ENCODE peak calls at places on chromosomes 11 and 22, in seven cellular contexts. One of them, this sample, is unnamed.

GRCh38 chr11:3989891-3990290 is 104.7 kb upstream of the RRM1 start:
- DNase-seq in hepatocyte: no peak
- DNase-seq in CD8-positive, alpha-beta T cell: no peak
- DNase-seq in heart left ventricle: no peak
- DNase-seq in HepG2: no peak
- DNase-seq in effector memory CD4-positive, alpha-beta T cell: no peak
- DNase-seq in mammary epithelial cell: no peak
- DNase-seq in this sample: no peak

GRCh38 chr22:43884600-43885318 is 7.1 kb downstream of the PNPLA5 start:
- DNase-seq in heart left ventricle: peak; percentile 35
- DNase-seq in mammary epithelial cell: peak; percentile 23
- DNase-seq in HepG2: no peak
- DNase-seq in effector memory CD4-positive, alpha-beta T cell: no peak
- DNase-seq in hepatocyte: peak; percentile 72
- DNase-seq in CD8-positive, alpha-beta T cell: peak; percentile 16
- DNase-seq in this sample: peak; percentile 67

GRCh38 chr11:119306373-119306890 is 10.5 kb downstream of the MCAM start:
- DNase-seq in mammary epithelial cell: no peak
- DNase-seq in hepatocyte: no peak
- DNase-seq in HepG2: no peak
- DNase-seq in CD8-positive, alpha-beta T cell: no peak
- DNase-seq in heart left ventricle: no peak
- DNase-seq in effector memory CD4-positive, alpha-beta T cell: no peak
- DNase-seq in this sample: no peak

GRCh38 chr11:10456519-10456918 is 1.5 kb downstream of the AMPD3 start:
- DNase-seq in HepG2: no peak
- DNase-seq in effector memory CD4-positive, alpha-beta T cell: no peak
- DNase-seq in hepatocyte: no peak
- DNase-seq in mammary epithelial cell: no peak
- DNase-seq in heart left ventricle: no peak
- DNase-seq in CD8-positive, alpha-beta T cell: no peak
- DNase-seq in this sample: no peak

GRCh38 chr11:71962428-71963038 is 33.7 kb downstream of the RNF121 start:
- DNase-seq in effector memory CD4-positive, alpha-beta T cell: no peak
- DNase-seq in mammary epithelial cell: no peak
- DNase-seq in hepatocyte: no peak
- DNase-seq in CD8-positive, alpha-beta T cell: no peak
- DNase-seq in heart left ventricle: no peak
- DNase-seq in HepG2: no peak
- DNase-seq in this sample: no peak

GRCh38 chr11:2933376-2934056 is 4.3 kb upstream of the PHLDA2 start:
- DNase-seq in mammary epithelial cell: peak; percentile 98
- DNase-seq in hepatocyte: no peak
- DNase-seq in heart left ventricle: no peak
- DNase-seq in HepG2: no peak
- DNase-seq in CD8-positive, alpha-beta T cell: peak; percentile 24
- DNase-seq in effector memory CD4-positive, alpha-beta T cell: peak; percentile 45
- DNase-seq in this sample: peak; percentile 95

GRCh38 chr11:69357458-69358397 is 63.8 kb downstream of the MYEOV start:
- DNase-seq in mammary epithelial cell: no peak
- DNase-seq in CD8-positive, alpha-beta T cell: no peak
- DNase-seq in effector memory CD4-positive, alpha-beta T cell: no peak
- DNase-seq in hepatocyte: no peak
- DNase-seq in HepG2: no peak
- DNase-seq in heart left ventricle: no peak
- DNase-seq in this sample: no peak

GRCh38 chr11:118001494-118001971 is 15.3 kb downstream of the IL10RA start:
- DNase-seq in CD8-positive, alpha-beta T cell: no peak
- DNase-seq in effector memory CD4-positive, alpha-beta T cell: no peak
- DNase-seq in mammary epithelial cell: no peak
- DNase-seq in HepG2: no peak
- DNase-seq in heart left ventricle: no peak
- DNase-seq in hepatocyte: no peak
- DNase-seq in this sample: no peak

GRCh38 chr11:10454902-10455631 is at the start of gene AMPD3:
- DNase-seq in hepatocyte: peak; percentile 81
- DNase-seq in mammary epithelial cell: peak; percentile 97
- DNase-seq in CD8-positive, alpha-beta T cell: no peak
- DNase-seq in effector memory CD4-positive, alpha-beta T cell: no peak
- DNase-seq in heart left ventricle: no peak
- DNase-seq in HepG2: peak; percentile 65
- DNase-seq in this sample: no peak

GRCh38 chr11:18792066-18792591 is 531 bp upstream of the PTPN5 start:
- DNase-seq in CD8-positive, alpha-beta T cell: no peak
- DNase-seq in mammary epithelial cell: peak; percentile 8
- DNase-seq in effector memory CD4-positive, alpha-beta T cell: no peak
- DNase-seq in heart left ventricle: no peak
- DNase-seq in HepG2: no peak
- DNase-seq in hepatocyte: no peak
- DNase-seq in this sample: no peak

GRCh38 chr22:25437414-25438160 is 126.9 kb upstream of the GRK3 start:
- DNase-seq in HepG2: no peak
- DNase-seq in hepatocyte: no peak
- DNase-seq in effector memory CD4-positive, alpha-beta T cell: no peak
- DNase-seq in mammary epithelial cell: no peak
- DNase-seq in CD8-positive, alpha-beta T cell: no peak
- DNase-seq in heart left ventricle: no peak
- DNase-seq in this sample: no peak

GRCh38 chr11:131195801-131196517 is 174.5 kb upstream of the NTM start:
- DNase-seq in HepG2: no peak
- DNase-seq in effector memory CD4-positive, alpha-beta T cell: no peak
- DNase-seq in heart left ventricle: peak; percentile 37
- DNase-seq in hepatocyte: peak; percentile 51
- DNase-seq in mammary epithelial cell: no peak
- DNase-seq in CD8-positive, alpha-beta T cell: no peak
- DNase-seq in this sample: no peak

GRCh38 chr11:13826505-13827278 is 135.8 kb upstream of the SPON1 start:
- DNase-seq in heart left ventricle: no peak
- DNase-seq in mammary epithelial cell: peak; percentile 83
- DNase-seq in hepatocyte: no peak
- DNase-seq in effector memory CD4-positive, alpha-beta T cell: no peak
- DNase-seq in CD8-positive, alpha-beta T cell: no peak
- DNase-seq in HepG2: no peak
- DNase-seq in this sample: no peak

GRCh38 chr11:105673089-105673488 is 63.2 kb downstream of the GRIA4 start:
- DNase-seq in mammary epithelial cell: peak; percentile 35
- DNase-seq in hepatocyte: peak; percentile 84
- DNase-seq in CD8-positive, alpha-beta T cell: no peak
- DNase-seq in heart left ventricle: no peak
- DNase-seq in HepG2: peak; percentile 12
- DNase-seq in effector memory CD4-positive, alpha-beta T cell: no peak
- DNase-seq in this sample: no peak

GRCh38 chr22:20946080-20946986 is 20.7 kb upstream of the AIFM3 start:
- DNase-seq in CD8-positive, alpha-beta T cell: no peak
- DNase-seq in mammary epithelial cell: no peak
- DNase-seq in heart left ventricle: no peak
- DNase-seq in effector memory CD4-positive, alpha-beta T cell: no peak
- DNase-seq in HepG2: no peak
- DNase-seq in hepatocyte: no peak
- DNase-seq in this sample: no peak

GRCh38 chr22:23098230-23098705 is 27.9 kb downstream of the GNAZ start:
- DNase-seq in hepatocyte: no peak
- DNase-seq in CD8-positive, alpha-beta T cell: no peak
- DNase-seq in HepG2: no peak
- DNase-seq in heart left ventricle: no peak
- DNase-seq in effector memory CD4-positive, alpha-beta T cell: no peak
- DNase-seq in mammary epithelial cell: no peak
- DNase-seq in this sample: no peak

GRCh38 chr11:64036081-64037026 is 623 bp downstream of the FLRT1 start:
- DNase-seq in hepatocyte: peak; percentile 60
- DNase-seq in CD8-positive, alpha-beta T cell: no peak
- DNase-seq in mammary epithelial cell: peak; percentile 16
- DNase-seq in effector memory CD4-positive, alpha-beta T cell: no peak
- DNase-seq in heart left ventricle: peak; percentile 45
- DNase-seq in HepG2: no peak
- DNase-seq in this sample: no peak

GRCh38 chr11:325796-326591 is 5.3 kb upstream of the IFITM3 start:
- DNase-seq in hepatocyte: no peak
- DNase-seq in heart left ventricle: no peak
- DNase-seq in HepG2: no peak
- DNase-seq in CD8-positive, alpha-beta T cell: no peak
- DNase-seq in mammary epithelial cell: no peak
- DNase-seq in effector memory CD4-positive, alpha-beta T cell: no peak
- DNase-seq in this sample: no peak

GRCh38 chr11:111977141-111978027 is 40.2 kb downstream of the DIXDC1 start:
- DNase-seq in mammary epithelial cell: peak; percentile 37
- DNase-seq in effector memory CD4-positive, alpha-beta T cell: no peak
- DNase-seq in CD8-positive, alpha-beta T cell: no peak
- DNase-seq in HepG2: no peak
- DNase-seq in heart left ventricle: peak; percentile 73
- DNase-seq in hepatocyte: peak; percentile 73
- DNase-seq in this sample: peak; percentile 81

DNA sequence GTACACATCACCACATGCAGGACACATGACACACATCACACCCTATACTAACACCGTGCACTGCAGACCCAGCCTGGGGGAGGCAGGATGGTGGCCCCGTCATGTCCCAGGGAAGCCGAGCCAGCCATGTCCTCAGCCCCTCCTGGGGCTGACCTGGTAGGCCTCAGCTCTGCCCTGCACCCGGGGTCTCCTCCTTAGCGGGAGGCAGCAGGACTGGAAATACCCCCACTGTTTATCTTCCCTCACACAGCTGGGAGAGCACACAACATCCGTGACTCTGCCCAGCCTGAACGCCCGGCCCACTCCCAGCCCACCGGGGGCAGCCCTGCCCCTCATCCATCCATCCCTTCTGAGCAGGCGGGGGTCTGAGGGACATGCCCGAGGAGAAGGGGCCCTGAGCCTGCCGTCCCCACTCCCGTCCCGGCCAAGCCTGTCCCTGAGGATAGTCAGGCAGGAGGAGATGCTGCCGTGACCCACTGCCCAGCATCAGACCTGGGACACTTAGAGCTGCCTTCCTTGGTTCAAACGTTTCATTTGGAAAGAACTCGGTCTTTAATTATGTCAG is 945.0 kb downstream of the BRD1 start:
- DNase-seq in heart left ventricle: no peak
- DNase-seq in HepG2: no peak
- DNase-seq in hepatocyte: no peak
- DNase-seq in mammary epithelial cell: no peak
- DNase-seq in effector memory CD4-positive, alpha-beta T cell: no peak
- DNase-seq in CD8-positive, alpha-beta T cell: no peak
- DNase-seq in this sample: no peak
- H3K27me3 ChIP-seq in heart left ventricle: no peaks in the 10 kb centered on the region
- H3K27me3 ChIP-seq in HepG2: peaks cover 1% of the 10 kb centered on the region
- H3K27me3 ChIP-seq in hepatocyte: no peaks in the 10 kb centered on the region
- H3K27me3 ChIP-seq in mammary epithelial cell: no peaks in the 10 kb centered on the region
- H3K27me3 ChIP-seq in effector memory CD4-positive, alpha-beta T cell: no peaks in the 10 kb centered on the region
- H3K27me3 ChIP-seq in CD8-positive, alpha-beta T cell: no peaks in the 10 kb centered on the region
- H3K27me3 ChIP-seq in this sample: no peaks in the 10 kb centered on the region

GRCh38 chr22:30182833-30183232 is 63.7 kb downstream of the LIF start:
- DNase-seq in HepG2: no peak
- DNase-seq in CD8-positive, alpha-beta T cell: no peak
- DNase-seq in hepatocyte: no peak
- DNase-seq in effector memory CD4-positive, alpha-beta T cell: no peak
- DNase-seq in mammary epithelial cell: no peak
- DNase-seq in heart left ventricle: no peak
- DNase-seq in this sample: no peak
- H3K27ac ChIP-seq in HepG2: no peak overlapping the region
- H3K27ac ChIP-seq in CD8-positive, alpha-beta T cell: no peak overlapping the region
- H3K27ac ChIP-seq in hepatocyte: peak overlapping the region; percentile 48
- H3K27ac ChIP-seq in effector memory CD4-positive, alpha-beta T cell: no peak overlapping the region
- H3K27ac ChIP-seq in mammary epithelial cell: no peak overlapping the region
- H3K27ac ChIP-seq in heart left ventricle: no peak overlapping the region
- H3K27ac ChIP-seq in this sample: no peak overlapping the region

DNA sequence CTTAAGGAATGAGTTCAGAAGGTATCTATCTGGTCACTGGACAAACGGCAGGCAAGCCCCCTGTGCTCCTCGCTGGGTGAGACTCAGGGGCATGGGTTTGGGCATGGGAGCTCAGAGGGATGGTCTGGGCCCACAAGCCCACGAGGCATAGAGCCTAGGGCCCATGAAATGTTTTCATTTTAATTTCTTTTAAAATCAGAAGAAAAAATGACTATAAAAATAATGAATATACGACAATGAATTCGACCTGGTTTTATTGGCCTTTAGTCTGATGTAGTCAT is 77.9 kb upstream of the WNT7B start:
- DNase-seq in effector memory CD4-positive, alpha-beta T cell: no peak
- DNase-seq in HepG2: no peak
- DNase-seq in hepatocyte: no peak
- DNase-seq in heart left ventricle: no peak
- DNase-seq in CD8-positive, alpha-beta T cell: no peak
- DNase-seq in mammary epithelial cell: no peak
- DNase-seq in this sample: no peak
- H3K4me3 ChIP-seq in effector memory CD4-positive, alpha-beta T cell: peak overlapping the region; percentile 39
- H3K4me3 ChIP-seq in HepG2: no peak overlapping the region
- H3K4me3 ChIP-seq in hepatocyte: no peak overlapping the region
- H3K4me3 ChIP-seq in heart left ventricle: peak overlapping the region; percentile 73
- H3K4me3 ChIP-seq in CD8-positive, alpha-beta T cell: peak overlapping the region; percentile 63
- H3K4me3 ChIP-seq in mammary epithelial cell: peak overlapping the region; percentile 72
- H3K4me3 ChIP-seq in this sample: peak overlapping the region; percentile 86

GRCh38 chr11:20159680-20160381 is 444 bp downstream of the DBX1 start:
- DNase-seq in effector memory CD4-positive, alpha-beta T cell: no peak
- DNase-seq in hepatocyte: no peak
- DNase-seq in heart left ventricle: no peak
- DNase-seq in CD8-positive, alpha-beta T cell: no peak
- DNase-seq in mammary epithelial cell: no peak
- DNase-seq in HepG2: no peak
- DNase-seq in this sample: no peak
- H3K27me3 ChIP-seq in effector memory CD4-positive, alpha-beta T cell: peaks cover 68% of the 10 kb centered on the region
- H3K27me3 ChIP-seq in hepatocyte: peaks cover 99% of the 10 kb centered on the region
- H3K27me3 ChIP-seq in heart left ventricle: peaks cover 70% of the 10 kb centered on the region
- H3K27me3 ChIP-seq in CD8-positive, alpha-beta T cell: peaks cover 56% of the 10 kb centered on the region
- H3K27me3 ChIP-seq in mammary epithelial cell: peaks cover 88% of the 10 kb centered on the region
- H3K27me3 ChIP-seq in HepG2: peaks cover 12% of the 10 kb centered on the region
- H3K27me3 ChIP-seq in this sample: no peaks in the 10 kb centered on the region

GRCh38 chr11:89463381-89463780 is 27.8 kb downstream of the NOX4 start:
- DNase-seq in HepG2: no peak
- DNase-seq in heart left ventricle: no peak
- DNase-seq in hepatocyte: no peak
- DNase-seq in CD8-positive, alpha-beta T cell: no peak
- DNase-seq in mammary epithelial cell: no peak
- DNase-seq in effector memory CD4-positive, alpha-beta T cell: no peak
- DNase-seq in this sample: no peak
- H3K27ac ChIP-seq in HepG2: no peak overlapping the region
- H3K27ac ChIP-seq in heart left ventricle: no peak overlapping the region
- H3K27ac ChIP-seq in hepatocyte: no peak overlapping the region
- H3K27ac ChIP-seq in CD8-positive, alpha-beta T cell: no peak overlapping the region
- H3K27ac ChIP-seq in mammary epithelial cell: no peak overlapping the region
- H3K27ac ChIP-seq in effector memory CD4-positive, alpha-beta T cell: no peak overlapping the region
- H3K27ac ChIP-seq in this sample: no peak overlapping the region

DNA sequence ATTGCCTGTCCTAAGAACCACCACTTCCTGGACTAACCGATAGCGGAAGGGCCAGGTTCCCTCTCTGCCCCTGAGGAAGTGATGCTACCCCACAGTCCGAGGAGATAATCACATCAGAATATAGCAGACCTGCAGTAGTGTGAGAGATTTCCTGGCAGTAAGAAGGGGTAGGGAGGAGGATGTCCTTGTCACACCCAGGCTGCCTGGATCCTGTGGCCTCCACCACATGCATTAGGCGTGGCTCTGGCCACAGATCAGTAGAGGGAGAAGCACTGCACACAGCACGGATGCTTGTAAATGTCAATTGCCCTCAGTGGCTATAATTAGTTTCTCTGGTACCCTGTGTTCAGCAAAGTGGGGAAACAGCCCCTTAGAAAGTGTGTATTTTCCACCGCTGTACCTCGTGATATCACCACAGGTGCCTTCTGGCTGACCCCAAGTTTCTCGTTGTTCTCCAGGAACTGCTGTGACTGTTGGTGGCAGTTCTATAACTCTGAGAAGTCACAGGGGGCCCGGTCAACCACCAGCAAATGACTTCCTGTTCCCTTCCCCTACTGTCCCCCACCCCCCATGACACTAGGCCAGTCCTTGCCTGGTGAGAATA is 61.8 kb downstream of the UBASH3B start:
- DNase-seq in heart left ventricle: no peak
- DNase-seq in hepatocyte: no peak
- DNase-seq in HepG2: no peak
- DNase-seq in effector memory CD4-positive, alpha-beta T cell: no peak
- DNase-seq in CD8-positive, alpha-beta T cell: peak; percentile 31
- DNase-seq in mammary epithelial cell: no peak
- DNase-seq in this sample: no peak
- H3K4me3 ChIP-seq in heart left ventricle: no peak overlapping the region
- H3K4me3 ChIP-seq in hepatocyte: no peak overlapping the region
- H3K4me3 ChIP-seq in HepG2: no peak overlapping the region
- H3K4me3 ChIP-seq in effector memory CD4-positive, alpha-beta T cell: no peak overlapping the region
- H3K4me3 ChIP-seq in CD8-positive, alpha-beta T cell: no peak overlapping the region
- H3K4me3 ChIP-seq in mammary epithelial cell: no peak overlapping the region
- H3K4me3 ChIP-seq in this sample: no peak overlapping the region

This sample was measured in aorta.